ENCODE peak calls at places on chromosomes 6 and 20, in six cellular contexts. I is K562; P is Caki2; B is A172; M is dermis microvascular lymphatic vessel endothelial cell; K is activated T-helper 1 cell treated with anti-CD3 and anti-CD28 coated beads, Interleukin-2, amount 50 U/mL, for 16 hours. V is an unnamed sample.

GRCh38 chr6:142802124-142802523 is 142.9 kb downstream of the HIVEP2 start:
- DNase-seq in I (no peak), P (peak; percentile 84), B (peak; percentile 97), M (peak; percentile 51), K (no peak), V (no peak)

GRCh38 chr6:112881828-112882227 is 534.7 kb downstream of the RFPL4B start:
- DNase-seq in I (no peak), P (no peak), B (no peak), M (no peak), K (no peak), V (no peak)

GRCh38 chr6:12992770-12993169 is 276.2 kb downstream of the PHACTR1 start:
- DNase-seq in I (no peak), P (no peak), B (no peak), M (no peak), K (no peak), V (no peak)

GRCh38 chr20:10282930-10283556 is 64.4 kb downstream of the SNAP25 start:
- DNase-seq in I (no peak), P (no peak), B (peak; percentile 31), M (no peak), K (no peak), V (no peak)

GRCh38 chr6:140921366-140922226 is 1211.1 kb upstream of the GJE1 start:
- DNase-seq in I (peak; percentile 33), P (peak; percentile 76), B (peak; percentile 77), M (peak; percentile 57), K (no peak), V (peak; percentile 67)

GRCh38 chr6:120274547-120274946 is 925.0 kb upstream of the MAN1A1 start:
- DNase-seq in I (no peak), P (no peak), B (no peak), M (no peak), K (no peak), V (no peak)

GRCh38 chr6:153150767-153151440 is 19.8 kb upstream of the RGS17 start:
- DNase-seq in I (no peak), P (peak; percentile 83), B (peak; percentile 51), M (no peak), K (no peak), V (no peak)

GRCh38 chr6:127299522-127300240 is 33.0 kb downstream of the RNF146 start:
- DNase-seq in I (no peak), P (no peak), B (no peak), M (no peak), K (no peak), V (no peak)

GRCh38 chr6:99349620-99350141 is at the start of gene FAXC:
- DNase-seq in I (peak; percentile 28), P (peak; percentile 75), B (no peak), M (no peak), K (no peak), V (no peak)

GRCh38 chr20:7375905-7376304 is 564.4 kb downstream of the HAO1 start:
- DNase-seq in I (peak; percentile 15), P (peak; percentile 6), B (no peak), M (peak; percentile 12), K (no peak), V (no peak)

GRCh38 chr20:8232332-8232731 is 100.3 kb downstream of the PLCB1 start:
- DNase-seq in I (no peak), P (no peak), B (no peak), M (no peak), K (no peak), V (no peak)

GRCh38 chr20:37833172-37833915 is 69.6 kb upstream of the VSTM2L start:
- DNase-seq in I (peak; percentile 72), P (no peak), B (no peak), M (no peak), K (no peak), V (no peak)

GRCh38 chr6:35146453-35146852 is 5.3 kb upstream of the TCP11 start:
- DNase-seq in I (peak; percentile 28), P (no peak), B (peak; percentile 25), M (no peak), K (no peak), V (peak; percentile 76)

GRCh38 chr6:5173862-5174643 is 86.7 kb downstream of the LYRM4 start:
- DNase-seq in I (no peak), P (no peak), B (peak; percentile 47), M (no peak), K (no peak), V (peak; percentile 83)

GRCh38 chr6:57242505-57242904 is 20.4 kb upstream of the RAB23 start:
- DNase-seq in I (no peak), P (peak; percentile 52), B (peak; percentile 82), M (no peak), K (no peak), V (no peak)

GRCh38 chr6:21382821-21383455 is 210.6 kb upstream of the SOX4 start:
- DNase-seq in I (no peak), P (no peak), B (no peak), M (no peak), K (no peak), V (no peak)

GRCh38 chr6:114579486-114579885 is 236.7 kb upstream of the HS3ST5 start:
- DNase-seq in I (no peak), P (no peak), B (no peak), M (no peak), K (no peak), V (no peak)

GRCh38 chr6:27297857-27298730 is 14.0 kb downstream of the POM121L2 start:
- DNase-seq in I (peak; percentile 94), P (peak; percentile 82), B (peak; percentile 70), M (no peak), K (no peak), V (no peak)

GRCh38 chr20:25083141-25083772 is 1.3 kb upstream of the VSX1 start:
- DNase-seq in I (no peak), P (no peak), B (no peak), M (no peak), K (no peak), V (no peak)

GRCh38 chr20:3616250-3616649 is 46.9 kb downstream of the GFRA4 start:
- DNase-seq in I (no peak), P (no peak), B (peak; percentile 62), M (no peak), K (no peak), V (no peak)

GRCh38 chr6:163355471-163355991 is 59.0 kb upstream of the QKI start:
- DNase-seq in I (no peak), P (peak; percentile 28), B (peak; percentile 50), M (peak; percentile 74), K (no peak), V (peak; percentile 82)

GRCh38 chr6:45398075-45398817 is 20.5 kb upstream of the SUPT3H start:
- DNase-seq in I (no peak), P (no peak), B (no peak), M (no peak), K (no peak), V (no peak)

GRCh38 chr20:24751551-24751950 is 197.5 kb upstream of the CST7 start:
- DNase-seq in I (no peak), P (no peak), B (no peak), M (no peak), K (no peak), V (no peak)

GRCh38 chr6:109010703-109011102 is 83.9 kb downstream of the SESN1 start:
- DNase-seq in I (no peak), P (no peak), B (no peak), M (no peak), K (no peak), V (no peak)

GRCh38 chr6:83708970-83709747 is at the start of gene SNAP91:
- DNase-seq in I (no peak), P (no peak), B (no peak), M (peak; percentile 2), K (no peak), V (peak; percentile 28)

GRCh38 chr6:143337201-143337949 is 113.1 kb downstream of the ADAT2 start:
- DNase-seq in I (peak; percentile 78), P (no peak), B (peak; percentile 19), M (no peak), K (peak; percentile 16), V (no peak)

GRCh38 chr20:54251093-54251492 is 43.2 kb downstream of the PFDN4 start:
- DNase-seq in I (no peak), P (no peak), B (no peak), M (no peak), K (no peak), V (no peak)

GRCh38 chr6:127539292-127539691 is 20.2 kb upstream of the MTCL3 start:
- DNase-seq in I (no peak), P (no peak), B (no peak), M (no peak), K (no peak), V (peak; percentile 40)

GRCh38 chr6:2744206-2744771 is 6.4 kb downstream of the MYLK4 start:
- DNase-seq in I (no peak), P (no peak), B (peak; percentile 30), M (peak; percentile 31), K (no peak), V (peak; percentile 84)

GRCh38 chr6:145882121-145882531 is 67.5 kb upstream of the FBXO30 start:
- DNase-seq in I (no peak), P (no peak), B (peak; percentile 31), M (no peak), K (no peak), V (no peak)

GRCh38 chr6:139569561-139569960 is 195.1 kb upstream of the CITED2 start:
- DNase-seq in I (no peak), P (peak; percentile 35), B (peak; percentile 45), M (no peak), K (no peak), V (no peak)

GRCh38 chr20:50745634-50746137 is 14.3 kb downstream of the PARD6B start:
- DNase-seq in I (no peak), P (no peak), B (no peak), M (no peak), K (no peak), V (no peak)

GRCh38 chr6:165884813-165885765 is 222.0 kb upstream of the PDE10A start:
- DNase-seq in I (peak; percentile 81), P (peak; percentile 41), B (peak; percentile 49), M (peak; percentile 23), K (peak; percentile 27), V (peak; percentile 46)

GRCh38 chr6:83062225-83062624 is 3.4 kb downstream of the UBE3D start:
- DNase-seq in I (no peak), P (no peak), B (peak; percentile 4), M (no peak), K (no peak), V (no peak)

GRCh38 chr20:41174373-41174772 is 37.0 kb downstream of the PLCG1 start:
- DNase-seq in I (no peak), P (no peak), B (no peak), M (no peak), K (no peak), V (no peak)

GRCh38 chr6:5996701-5997419 is 9.9 kb downstream of the NRN1 start:
- DNase-seq in I (no peak), P (no peak), B (no peak), M (no peak), K (no peak), V (no peak)

V was measured in pons.